ENCODE peak calls at places on chromosomes 6 and 20, in eight cellular contexts. H, C, D, M, Q, A, U and P are unnamed samples.

GRCh38 chr6:72553531-72554202 is 68.2 kb upstream of the KCNQ5 start:
- DNase-seq in H (no peak), C (peak; percentile 68), D (no peak), M (no peak), Q (no peak), A (no peak), U (no peak), P (peak; percentile 14)

GRCh38 chr20:35563834-35564233 is 22.0 kb downstream of the ERGIC3 start:
- DNase-seq in H (no peak), C (no peak), D (no peak), M (no peak), Q (no peak), A (no peak), U (no peak), P (no peak)

GRCh38 chr20:53631909-53632662 is 38.4 kb upstream of the ZNF217 start:
- DNase-seq in H (no peak), C (no peak), D (no peak), M (no peak), Q (no peak), A (no peak), U (no peak), P (no peak)

GRCh38 chr6:107491059-107491609 is 1.2 kb downstream of the SOBP start:
- DNase-seq in H (no peak), C (peak; percentile 31), D (no peak), M (no peak), Q (peak; percentile 81), A (peak; percentile 16), U (peak; percentile 42), P (peak; percentile 53)

GRCh38 chr6:79167931-79168694 is 66.4 kb downstream of the HMGN3 start:
- DNase-seq in H (no peak), C (no peak), D (peak; percentile 9), M (no peak), Q (no peak), A (no peak), U (no peak), P (peak; percentile 23)

GRCh38 chr20:23350855-23351838 is 556 bp downstream of the NXT1 start:
- DNase-seq in H (peak; percentile 30), C (peak; percentile 51), D (no peak), M (peak; percentile 55), Q (peak; percentile 79), A (peak; percentile 50), U (peak; percentile 73), P (peak; percentile 54)

GRCh38 chr6:153028963-153029362 is 26.5 kb upstream of the MTRF1L start:
- DNase-seq in H (no peak), C (no peak), D (no peak), M (no peak), Q (no peak), A (no peak), U (no peak), P (no peak)

GRCh38 chr20:45347297-45347935 is 808 bp downstream of the SDC4 start:
- DNase-seq in H (no peak), C (no peak), D (no peak), M (no peak), Q (no peak), A (no peak), U (no peak), P (peak; percentile 36)

GRCh38 chr6:37620519-37620918 is 77.2 kb downstream of the MDGA1 start:
- DNase-seq in H (no peak), C (no peak), D (no peak), M (no peak), Q (no peak), A (no peak), U (no peak), P (no peak)

GRCh38 chr6:28922841-28923317 is 906 bp downstream of the TRIM27 start:
- DNase-seq in H (no peak), C (peak; percentile 49), D (no peak), M (no peak), Q (peak; percentile 68), A (peak; percentile 30), U (peak; percentile 65), P (peak; percentile 70)

GRCh38 chr6:96301781-96302180 is 219.8 kb upstream of the UFL1 start:
- DNase-seq in H (no peak), C (peak; percentile 30), D (no peak), M (no peak), Q (no peak), A (no peak), U (no peak), P (no peak)

GRCh38 chr6:68701159-68701558 is 66.1 kb downstream of the ADGRB3 start:
- DNase-seq in H (no peak), C (no peak), D (no peak), M (no peak), Q (no peak), A (no peak), U (no peak), P (no peak)

GRCh38 chr20:57649617-57650015 is 29.4 kb upstream of the ZBP1 start:
- DNase-seq in H (no peak), C (no peak), D (no peak), M (no peak), Q (no peak), A (no peak), U (peak; percentile 9), P (no peak)

GRCh38 chr6:147106759-147107401 is 97.3 kb upstream of the STXBP5 start:
- DNase-seq in H (no peak), C (no peak), D (no peak), M (no peak), Q (no peak), A (no peak), U (no peak), P (no peak)

GRCh38 chr20:62045529-62046277 is 20.0 kb downstream of the TAF4 start:
- DNase-seq in H (no peak), C (no peak), D (no peak), M (no peak), Q (peak; percentile 40), A (no peak), U (no peak), P (no peak)

GRCh38 chr6:150301871-150302800 is 66.7 kb upstream of the IYD start:
- DNase-seq in H (no peak), C (no peak), D (no peak), M (no peak), Q (no peak), A (no peak), U (peak; percentile 28), P (no peak)

GRCh38 chr6:42279966-42280629 is 62.4 kb upstream of the MRPS10 start:
- DNase-seq in H (no peak), C (no peak), D (no peak), M (no peak), Q (peak; percentile 51), A (no peak), U (no peak), P (no peak)

GRCh38 chr6:36247691-36248090 is 22.2 kb upstream of the PNPLA1 start:
- DNase-seq in H (no peak), C (no peak), D (no peak), M (no peak), Q (no peak), A (no peak), U (no peak), P (peak; percentile 74)

GRCh38 chr20:17786221-17786718 is 86.5 kb downstream of the BANF2 start:
- DNase-seq in H (no peak), C (no peak), D (no peak), M (no peak), Q (no peak), A (no peak), U (no peak), P (no peak)

GRCh38 chr20:43579861-43580793 is 10.6 kb upstream of the IFT52 start:
- DNase-seq in H (no peak), C (no peak), D (no peak), M (no peak), Q (no peak), A (no peak), U (no peak), P (no peak)

GRCh38 chr6:33207569-33208088 is 671 bp upstream of the RING1 start:
- DNase-seq in H (no peak), C (no peak), D (no peak), M (no peak), Q (peak; percentile 78), A (no peak), U (no peak), P (peak; percentile 55)

GRCh38 chr6:24283043-24283985 is 74.5 kb downstream of the DCDC2 start:
- DNase-seq in H (peak; percentile 19), C (peak; percentile 92), D (peak; percentile 57), M (peak; percentile 8), Q (peak; percentile 66), A (peak; percentile 13), U (peak; percentile 49), P (peak; percentile 56)

GRCh38 chr6:157981395-157982296 is at the start of gene SYNJ2:
- DNase-seq in H (no peak), C (peak; percentile 77), D (no peak), M (peak; percentile 78), Q (peak; percentile 93), A (peak; percentile 87), U (peak; percentile 87), P (peak; percentile 81)

GRCh38 chr6:27893059-27893835 is 18.9 kb downstream of the OR2B2 start:
- DNase-seq in H (peak; percentile 22), C (peak; percentile 97), D (peak; percentile 90), M (peak; percentile 81), Q (peak; percentile 91), A (peak; percentile 91), U (peak; percentile 93), P (peak; percentile 96)

GRCh38 chr6:23031986-23032385 is 462.6 kb downstream of the HDGFL1 start:
- DNase-seq in H (no peak), C (no peak), D (no peak), M (no peak), Q (no peak), A (no peak), U (no peak), P (no peak)